ENCODE peak calls at places on chromosomes 7 and 10, in four cellular contexts. J, K, O and D are unnamed samples.

GRCh38 chr7:32293833-32294232 is 196.3 kb downstream of the LSM5 start:
- DNase-seq in J (no peak), K (peak; percentile 14), O (no peak), D (peak; percentile 35)

GRCh38 chr10:101218423-101219136 is 10.7 kb downstream of the LBX1 start:
- DNase-seq in J (no peak), K (no peak), O (no peak), D (no peak)

GRCh38 chr7:45456105-45456504 is 118.1 kb upstream of the ADCY1 start:
- DNase-seq in J (no peak), K (no peak), O (no peak), D (no peak)

GRCh38 chr7:25098096-25099046 is 26.7 kb downstream of the CYCS start:
- DNase-seq in J (peak; percentile 24), K (peak; percentile 64), O (peak; percentile 21), D (peak; percentile 59)

GRCh38 chr7:80957226-80957625 is 38.4 kb upstream of the SEMA3C start:
- DNase-seq in J (no peak), K (no peak), O (no peak), D (no peak)

GRCh38 chr10:34377833-34378232 is 437.3 kb downstream of the PARD3 start:
- DNase-seq in J (no peak), K (no peak), O (no peak), D (no peak)

GRCh38 chr10:34206078-34206477 is 609.0 kb downstream of the PARD3 start:
- DNase-seq in J (no peak), K (no peak), O (no peak), D (no peak)

GRCh38 chr7:73770860-73771665 is 993 bp upstream of the CLDN3 start:
- DNase-seq in J (no peak), K (no peak), O (no peak), D (no peak)

GRCh38 chr10:12241810-12242529 is 46.0 kb downstream of the CDC123 start:
- DNase-seq in J (no peak), K (no peak), O (no peak), D (no peak)

GRCh38 chr10:29585488-29585976 is 49.2 kb downstream of the SVIL start:
- DNase-seq in J (no peak), K (peak; percentile 23), O (no peak), D (peak; percentile 65)

GRCh38 chr7:129855234-129855673 is 97.5 kb downstream of the UBE2H start:
- DNase-seq in J (no peak), K (no peak), O (no peak), D (no peak)

GRCh38 chr7:18753972-18754610 is 258.5 kb downstream of the HDAC9 start:
- DNase-seq in J (no peak), K (no peak), O (no peak), D (no peak)

GRCh38 chr10:5666324-5667220 is at the start of gene ASB13:
- DNase-seq in J (peak; percentile 32), K (peak; percentile 79), O (no peak), D (peak; percentile 69)

GRCh38 chr10:74289956-74290355 is 138.9 kb downstream of the ADK start:
- DNase-seq in J (no peak), K (no peak), O (no peak), D (no peak)

GRCh38 chr10:21078410-21079329 is 181.6 kb upstream of the NEBL start:
- DNase-seq in J (peak; percentile 42), K (peak; percentile 64), O (no peak), D (peak; percentile 73)

GRCh38 chr10:4333474-4333894 is 492.5 kb upstream of the AKR1E2 start:
- DNase-seq in J (no peak), K (no peak), O (no peak), D (no peak)

GRCh38 chr10:23657677-23658076 is 218.8 kb downstream of the OTUD1 start:
- DNase-seq in J (no peak), K (no peak), O (no peak), D (no peak)

GRCh38 chr7:26375604-26376207 is 84.0 kb downstream of the SNX10 start:
- DNase-seq in J (no peak), K (no peak), O (no peak), D (no peak)

GRCh38 chr10:73906524-73907447 is 4.1 kb upstream of the PLAU start:
- DNase-seq in J (no peak), K (no peak), O (peak; percentile 43), D (peak; percentile 45)

GRCh38 chr10:119540038-119540437 is 2.5 kb downstream of the RGS10 start:
- DNase-seq in J (no peak), K (no peak), O (no peak), D (no peak)

GRCh38 chr10:103852856-103853255 is 2.5 kb downstream of the SH3PXD2A start:
- DNase-seq in J (no peak), K (no peak), O (no peak), D (no peak)

GRCh38 chr7:137073571-137074325 is 205.3 kb downstream of the CHRM2 start:
- DNase-seq in J (no peak), K (no peak), O (no peak), D (no peak)

GRCh38 chr7:140638311-140638791 is 2.3 kb downstream of the DENND2A start:
- DNase-seq in J (no peak), K (no peak), O (no peak), D (peak; percentile 42)

GRCh38 chr10:47261121-47261520 is 38.9 kb upstream of the GDF10 start:
- DNase-seq in J (no peak), K (no peak), O (no peak), D (no peak)

GRCh38 chr10:93813507-93814465 is 56.0 kb downstream of the LGI1 start:
- DNase-seq in J (peak; percentile 17), K (peak; percentile 77), O (no peak), D (peak; percentile 58)

GRCh38 chr10:80506189-80506575 is 31.5 kb upstream of the SH2D4B start:
- DNase-seq in J (no peak), K (no peak), O (no peak), D (no peak)

GRCh38 chr10:103451871-103452713 is at the start of gene CALHM2:
- DNase-seq in J (no peak), K (peak; percentile 84), O (no peak), D (peak; percentile 57)

GRCh38 chr7:79091661-79092060 is 361.8 kb downstream of the MAGI2 start:
- DNase-seq in J (no peak), K (no peak), O (no peak), D (no peak)

GRCh38 chr7:69213882-69214281 is 384.4 kb upstream of the AUTS2 start:
- DNase-seq in J (no peak), K (no peak), O (no peak), D (no peak)

GRCh38 chr10:13729959-13730358 is 143.2 kb downstream of the PRPF18 start:
- DNase-seq in J (no peak), K (no peak), O (no peak), D (no peak)

GRCh38 chr7:82235710-82236109 is 207.9 kb downstream of the CACNA2D1 start:
- DNase-seq in J (no peak), K (no peak), O (no peak), D (no peak)

GRCh38 chr10:102395677-102396197 is at the start of gene NFKB2:
- DNase-seq in J (no peak), K (no peak), O (peak; percentile 40), D (no peak)

GRCh38 chr7:4763091-4763793 is 12.2 kb upstream of the AP5Z1 start:
- DNase-seq in J (no peak), K (no peak), O (no peak), D (no peak)

GRCh38 chr7:4766666-4767530 is 8.5 kb upstream of the AP5Z1 start:
- DNase-seq in J (no peak), K (no peak), O (no peak), D (no peak)

GRCh38 chr7:4764402-4765007 is 10.9 kb upstream of the AP5Z1 start:
- DNase-seq in J (no peak), K (no peak), O (no peak), D (no peak)

GRCh38 chr7:4763794-4764185 is 11.6 kb upstream of the AP5Z1 start:
- DNase-seq in J (no peak), K (no peak), O (no peak), D (no peak)

GRCh38 chr7:4765776-4766490 is 9.5 kb upstream of the AP5Z1 start:
- DNase-seq in J (no peak), K (no peak), O (no peak), D (no peak)
- TF ChIP-seq CTCF in J (peak; percentile 17), K (peak; percentile 17), O (no peak), D (no peak)

DNA sequence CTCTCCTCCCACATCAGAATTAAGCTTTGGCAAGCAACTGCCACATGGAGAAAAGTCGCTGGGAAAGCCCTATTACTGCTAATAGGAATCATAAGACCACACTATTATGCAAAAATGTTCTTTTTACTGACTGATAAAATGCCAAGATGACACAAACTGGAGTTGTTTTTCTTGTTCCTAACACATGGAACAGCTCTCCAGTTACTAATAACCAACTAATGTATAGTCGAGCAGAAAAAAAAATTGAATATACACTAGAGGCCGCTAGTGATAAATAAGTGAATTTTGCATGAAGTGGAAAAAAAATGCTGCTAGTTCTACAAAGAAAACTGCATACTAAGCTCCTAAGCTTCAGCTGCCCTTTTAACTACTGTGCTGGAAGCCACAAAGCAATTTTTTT is 165.6 kb downstream of the TPK1 start:
- DNase-seq in J (no peak), K (no peak), O (no peak), D (no peak)
- TF ChIP-seq CTCF in J (no peak), K (no peak), O (peak; percentile 38), D (no peak)

DNA sequence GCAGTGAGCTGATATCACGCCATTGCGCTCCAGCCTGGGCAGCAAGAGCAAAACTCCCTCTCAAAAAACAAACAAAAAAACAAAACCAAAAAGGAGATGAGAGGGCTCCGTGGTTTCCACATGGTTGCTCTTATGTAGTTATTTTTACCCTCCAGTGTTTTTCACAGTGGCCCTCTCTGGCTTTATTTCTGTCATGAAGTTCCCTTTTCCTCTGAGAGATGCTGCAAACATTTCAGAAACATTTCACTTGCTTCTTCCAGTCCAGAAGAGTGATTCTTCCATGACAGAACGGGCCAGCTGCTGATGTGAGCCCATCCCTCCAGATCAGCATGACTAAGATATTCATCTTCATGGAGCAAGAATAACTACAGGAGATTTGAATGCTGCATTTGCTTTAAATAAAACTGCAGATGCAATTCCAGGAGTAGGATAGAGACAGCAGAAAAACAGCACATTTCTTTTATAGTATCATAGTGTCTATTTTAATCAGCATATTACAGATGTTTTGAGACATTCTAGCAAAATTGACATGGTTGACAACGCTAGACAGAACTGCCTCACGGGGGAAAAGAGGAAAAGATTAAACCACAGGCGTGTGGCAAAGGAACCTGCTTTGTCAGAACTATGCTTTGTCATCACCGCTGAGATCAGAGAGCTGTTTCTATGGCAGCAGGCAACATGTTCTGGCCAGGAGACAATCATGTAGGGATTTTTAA is 40.3 kb downstream of the NRCAM start:
- DNase-seq in J (no peak), K (peak; percentile 68), O (no peak), D (no peak)
- TF ChIP-seq CTCF in J (no peak), K (no peak), O (no peak), D (no peak)

DNA sequence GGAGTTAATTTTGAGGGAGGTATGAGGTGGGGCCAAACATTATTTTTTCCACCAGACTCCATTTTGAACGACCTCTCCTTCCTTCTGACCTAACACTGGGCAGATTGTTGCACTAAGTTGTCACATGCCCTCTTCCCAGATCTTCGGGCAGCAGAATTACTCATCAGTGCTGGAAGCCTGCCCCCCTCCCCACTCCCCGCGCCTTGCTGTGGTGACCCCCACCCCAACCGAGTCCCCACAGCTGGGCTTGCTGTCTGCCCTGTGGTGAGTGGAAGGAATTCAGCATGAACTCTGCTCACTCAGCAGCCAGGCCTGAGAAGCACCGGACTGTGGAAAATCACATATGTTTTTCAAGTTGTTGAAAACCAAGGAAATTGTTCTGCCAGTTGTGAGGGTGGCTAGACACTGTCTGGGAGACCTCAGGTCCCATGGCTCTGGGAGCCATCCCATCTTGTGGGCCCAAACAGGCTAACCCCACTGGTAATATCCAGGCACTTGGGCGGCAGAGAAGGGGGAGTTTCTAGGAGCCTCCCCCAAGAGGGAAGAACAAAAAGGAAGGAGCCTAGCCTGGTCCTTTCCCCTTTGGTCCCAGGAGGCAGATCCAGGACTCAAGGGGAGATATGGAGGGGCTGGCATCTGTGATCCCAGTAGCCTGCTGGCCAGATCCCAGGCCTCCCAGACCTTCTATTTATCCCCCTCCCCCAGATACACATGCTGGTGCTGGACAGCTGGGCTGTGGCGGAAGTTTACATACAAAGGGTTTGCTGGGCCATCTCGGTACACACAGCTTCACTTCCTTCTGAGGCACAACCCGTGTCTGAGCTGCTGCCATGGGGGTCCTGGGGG is 3.5 kb upstream of the AEBP1 start:
- DNase-seq in J (no peak), K (no peak), O (no peak), D (peak; percentile 40)
- TF ChIP-seq CTCF in J (no peak), K (no peak), O (no peak), D (no peak)